ENCODE peak calls at places on chromosomes 12 and 14, in five cellular contexts. V is lower leg skin, M is HFFc6, T is esophagus muscularis mucosa, F is left lung. N is an unnamed sample.

GRCh38 chr12:65943388-65944137 is 119.3 kb downstream of the HMGA2 start:
- DNase-seq in F (no peak), M (peak), V (no peak), T (no peak), N (no peak)

GRCh38 chr12:81284137-81284536 is 206.3 kb downstream of the ACSS3 start:
- DNase-seq in T (no peak), F (no peak), V (no peak), M (peak), N (no peak)

GRCh38 chr12:19683178-19683927 is 244.1 kb downstream of the AEBP2 start:
- DNase-seq in V (no peak), M (peak), T (no peak), F (no peak), N (no peak)

GRCh38 chr12:19759229-19759628 is 319.9 kb downstream of the AEBP2 start:
- DNase-seq in F (no peak), V (no peak), T (no peak), M (peak), N (no peak)

GRCh38 chr14:75514673-75515630 is 7.3 kb upstream of the BATF start:
- DNase-seq in T (peak), F (peak), M (no peak), V (no peak), N (no peak)

GRCh38 chr12:122326597-122326996 is 60.3 kb upstream of the VPS33A start:
- DNase-seq in V (no peak), F (no peak), M (no peak), T (no peak), N (no peak)

GRCh38 chr12:107917912-107918800 is 143.7 kb downstream of the ASCL4 start:
- DNase-seq in F (no peak), M (no peak), V (no peak), T (peak), N (no peak)

GRCh38 chr12:53754633-53755261 is 3.0 kb upstream of the CISTR start:
- DNase-seq in T (no peak), F (no peak), M (no peak), V (no peak), N (no peak)

GRCh38 chr14:100148837-100149731 is 10.4 kb downstream of the DEGS2 start:
- DNase-seq in V (no peak), T (no peak), F (peak), M (no peak), N (no peak)

GRCh38 chr12:30482650-30483049 is 213.0 kb downstream of the IPO8 start:
- DNase-seq in F (no peak), V (no peak), T (no peak), M (no peak), N (no peak)

GRCh38 chr14:80364274-80364673 is 153.0 kb upstream of the DIO2 start:
- DNase-seq in M (peak), V (no peak), F (no peak), T (no peak), N (no peak)

GRCh38 chr12:121182222-121182896 is 27.6 kb upstream of the P2RX4 start:
- DNase-seq in V (no peak), M (no peak), F (no peak), T (no peak), N (no peak)

GRCh38 chr12:101671157-101671791 is 26.2 kb upstream of the CHPT1 start:
- DNase-seq in V (peak), F (no peak), M (no peak), T (no peak), N (no peak)

GRCh38 chr14:69879175-69880047 is at the start of gene SMOC1:
- DNase-seq in F (peak), V (no peak), M (no peak), T (no peak), N (peak)

GRCh38 chr12:95218852-95219171 is 1.2 kb downstream of the VEZT start:
- DNase-seq in T (no peak), F (no peak), V (no peak), M (no peak), N (no peak)

GRCh38 chr12:43835264-43835655 is 621 bp upstream of the TMEM117 start:
- DNase-seq in M (no peak), F (no peak), V (no peak), T (no peak), N (no peak)

GRCh38 chr12:94445662-94446061 is 14.0 kb downstream of the CEP83 start:
- DNase-seq in M (no peak), F (no peak), V (no peak), T (no peak), N (no peak)

GRCh38 chr14:90388437-90388836 is 8.4 kb upstream of the CALM1 start:
- DNase-seq in M (peak), F (no peak), T (no peak), V (no peak), N (no peak)
- TF ChIP-seq CTCF in M (no peak), F (no peak), T (no peak), V (no peak), N (no peak)

GRCh38 chr12:98373982-98374381 is 141.4 kb upstream of the TMPO start:
- DNase-seq in F (no peak), M (peak), V (no peak), T (no peak), N (no peak)
- TF ChIP-seq CTCF in F (no peak), M (peak), V (no peak), T (no peak), N (peak)

GRCh38 chr12:109888179-109889020 is 8.1 kb upstream of the GLTP start:
- DNase-seq in T (no peak), V (peak), M (peak), F (no peak), N (no peak)
- TF ChIP-seq CTCF in T (no peak), V (no peak), M (peak), F (no peak), N (no peak)

DNA sequence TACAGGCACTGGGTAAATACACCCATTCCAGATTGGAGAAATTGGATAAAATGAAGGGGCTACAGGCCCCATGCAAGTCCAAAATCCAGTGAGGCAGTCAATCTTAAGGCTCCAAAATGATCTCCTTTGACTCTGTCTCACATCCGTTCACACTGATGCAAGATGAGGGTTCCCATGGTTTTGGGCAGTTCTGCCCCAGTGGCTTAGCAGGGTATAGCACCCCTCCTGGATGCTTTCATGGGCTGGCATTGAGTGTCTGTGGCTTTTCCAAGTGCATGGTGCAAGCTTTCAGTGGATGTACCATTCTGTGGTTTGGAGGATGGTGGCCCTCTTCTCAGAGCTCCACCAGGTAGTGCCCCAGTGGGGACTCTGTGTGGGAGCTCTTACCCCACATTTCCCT is 427.2 kb downstream of the TRHDE start:
- DNase-seq in F (no peak), V (no peak), T (no peak), M (no peak), N (no peak)
- TF ChIP-seq CTCF in F (no peak), V (no peak), T (no peak), M (peak), N (no peak)

GRCh38 chr12:3496964-3497363 is 6.0 kb downstream of the PRMT8 start:
- DNase-seq in T (no peak), M (no peak), V (no peak), F (no peak), N (no peak)
- TF ChIP-seq CTCF in T (no peak), M (no peak), V (no peak), F (no peak), N (no peak)

GRCh38 chr14:92668266-92668973 is 80.0 kb downstream of the LGMN start:
- DNase-seq in V (no peak), M (no peak), F (peak), T (no peak), N (no peak)

GRCh38 chr14:92666251-92666650 is 82.2 kb downstream of the LGMN start:
- DNase-seq in V (no peak), M (no peak), F (no peak), T (no peak), N (no peak)

GRCh38 chr14:92673601-92674000 is 74.8 kb downstream of the LGMN start:
- DNase-seq in V (no peak), T (no peak), M (no peak), F (peak), N (no peak)

GRCh38 chr14:92670967-92671366 is 77.5 kb downstream of the LGMN start:
- DNase-seq in V (no peak), F (no peak), T (no peak), M (peak), N (no peak)

GRCh38 chr14:92670177-92670576 is 78.2 kb downstream of the LGMN start:
- DNase-seq in V (no peak), M (peak), T (no peak), F (peak), N (no peak)
- TF ChIP-seq CTCF in V (no peak), M (peak), T (no peak), F (no peak), N (peak)

GRCh38 chr12:115456946-115457689 is 773.1 kb upstream of the TBX3 start:
- DNase-seq in F (no peak), V (no peak), M (no peak), T (no peak), N (no peak)
- TF ChIP-seq CTCF in F (no peak), V (no peak), M (no peak), T (no peak), N (no peak)

DNA sequence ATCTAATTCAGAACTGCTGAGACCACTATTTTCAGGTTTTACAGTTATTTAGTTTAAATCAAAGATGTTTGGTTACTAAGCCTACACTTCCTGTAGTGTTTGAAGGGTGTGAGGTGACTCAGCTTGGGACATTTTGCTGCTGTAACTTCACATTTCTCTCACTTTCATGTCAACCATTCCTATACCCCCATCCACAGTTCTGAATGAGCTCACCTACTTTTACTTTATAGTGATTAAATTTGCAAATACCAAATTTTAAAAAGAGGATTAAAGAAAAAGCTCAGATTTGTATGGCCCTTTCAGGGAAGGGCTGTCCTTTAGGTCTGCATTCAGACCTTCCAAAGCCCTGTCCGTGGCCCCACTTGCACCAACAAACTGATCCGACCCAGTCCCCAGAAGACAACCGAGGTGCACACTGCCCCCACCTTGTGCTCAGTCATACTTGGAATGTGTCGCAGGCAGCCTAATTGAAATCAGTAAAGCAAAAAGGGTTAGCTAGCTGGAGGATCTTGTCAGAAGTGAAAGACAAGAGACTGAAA is 174.4 kb downstream of the MON2 start:
- DNase-seq in V (no peak), T (peak), M (peak), F (no peak), N (no peak)
- TF ChIP-seq CTCF in V (no peak), T (no peak), M (no peak), F (no peak), N (no peak)